ENCODE peak calls at places on chromosome 5, in four cellular contexts. M is A549; D is IMR-90; W is CD8-positive, alpha-beta T cell. A is an unnamed sample. For H3K9me3, the result is how much of the 10 kb centered on the place peaks cover.

GRCh38 chr5:108560581-108560980 is 178.7 kb upstream of the FBXL17 start:
- DNase-seq in M (no peak), D (peak), W (no peak), A (peak)

GRCh38 chr5:173310861-173311515 is 17.2 kb downstream of the STC2 start:
- DNase-seq in M (no peak), D (peak), W (no peak), A (no peak)

GRCh38 chr5:72523960-72524582 is 16.9 kb upstream of the ZNF366 start:
- DNase-seq in M (no peak), D (peak), W (no peak), A (no peak)

GRCh38 chr5:61329729-61330128 is 2.3 kb upstream of the ZSWIM6 start:
- DNase-seq in M (peak), D (peak), W (no peak), A (no peak)

GRCh38 chr5:178107889-178108288 is 5.4 kb upstream of the N4BP3 start:
- DNase-seq in M (no peak), D (no peak), W (no peak), A (no peak)

GRCh38 chr5:78586251-78586650 is 62.3 kb downstream of the LHFPL2 start:
- DNase-seq in M (no peak), D (peak), W (no peak), A (peak)

GRCh38 chr5:9009931-9010652 is 535.8 kb downstream of the SEMA5A start:
- DNase-seq in M (no peak), D (peak), W (no peak), A (no peak)

GRCh38 chr5:113345261-113345940 is 89.4 kb downstream of the TSSK1B start:
- DNase-seq in M (no peak), D (peak), W (no peak), A (no peak)

GRCh38 chr5:136235316-136235715 is 42.4 kb upstream of the SMIM32 start:
- DNase-seq in M (no peak), D (no peak), W (no peak), A (no peak)

GRCh38 chr5:54390015-54390414 is 65.5 kb upstream of the HSPB3 start:
- DNase-seq in M (peak), D (peak), W (no peak), A (peak)

GRCh38 chr5:57778528-57779175 is 296.0 kb upstream of the ACTBL2 start:
- DNase-seq in M (no peak), D (peak), W (no peak), A (no peak)

GRCh38 chr5:168314735-168315411 is 23.4 kb downstream of the WWC1 start:
- DNase-seq in M (peak), D (peak), W (no peak), A (peak)

GRCh38 chr5:168879929-168880328 is 300.8 kb upstream of the PANK3 start:
- DNase-seq in M (no peak), D (no peak), W (no peak), A (peak)

GRCh38 chr5:151665584-151665982 is 21.1 kb downstream of the SPARC start:
- DNase-seq in M (no peak), D (no peak), W (no peak), A (no peak)

GRCh38 chr5:137629646-137630045 is 106.2 kb downstream of the KLHL3 start:
- DNase-seq in M (peak), D (peak), W (no peak), A (no peak)

GRCh38 chr5:147685991-147686390 is 96.5 kb downstream of the JAKMIP2 start:
- DNase-seq in M (no peak), D (no peak), W (no peak), A (no peak)

GRCh38 chr5:51376504-51376903 is 6.7 kb upstream of the ISL1 start:
- DNase-seq in M (no peak), D (no peak), W (no peak), A (no peak)

GRCh38 chr5:73655521-73656160 is 29.6 kb downstream of the ARHGEF28 start:
- DNase-seq in M (no peak), D (no peak), W (no peak), A (no peak)

GRCh38 chr5:53265043-53265442 is 155.5 kb upstream of the MOCS2 start:
- DNase-seq in M (no peak), D (peak), W (no peak), A (no peak)

GRCh38 chr5:72121753-72122445 is 14.6 kb downstream of the MAP1B start:
- DNase-seq in M (no peak), D (no peak), W (no peak), A (no peak)

GRCh38 chr5:102666164-102666951 is 88.7 kb upstream of the PAM start:
- DNase-seq in M (no peak), D (no peak), W (no peak), A (no peak)

GRCh38 chr5:58002318-58002717 is 457.6 kb downstream of the PLK2 start:
- DNase-seq in M (no peak), D (peak), W (no peak), A (no peak)

GRCh38 chr5:167639213-167639612 is 652.2 kb upstream of the WWC1 start:
- DNase-seq in M (no peak), D (peak), W (no peak), A (no peak)

GRCh38 chr5:112534564-112534963 is 115.5 kb upstream of the EPB41L4A start:
- DNase-seq in M (no peak), D (no peak), W (no peak), A (no peak)

GRCh38 chr5:172172912-172173591 is 15.0 kb downstream of the STK10 start:
- DNase-seq in M (no peak), D (no peak), W (no peak), A (no peak)

GRCh38 chr5:172178301-172179031 is 9.6 kb downstream of the STK10 start:
- DNase-seq in M (no peak), D (no peak), W (no peak), A (no peak)

GRCh38 chr5:172177232-172177631 is 10.8 kb downstream of the STK10 start:
- DNase-seq in M (no peak), D (no peak), W (no peak), A (no peak)

GRCh38 chr5:172173771-172174170 is 14.3 kb downstream of the STK10 start:
- DNase-seq in M (no peak), D (peak), W (peak), A (peak)

DNA sequence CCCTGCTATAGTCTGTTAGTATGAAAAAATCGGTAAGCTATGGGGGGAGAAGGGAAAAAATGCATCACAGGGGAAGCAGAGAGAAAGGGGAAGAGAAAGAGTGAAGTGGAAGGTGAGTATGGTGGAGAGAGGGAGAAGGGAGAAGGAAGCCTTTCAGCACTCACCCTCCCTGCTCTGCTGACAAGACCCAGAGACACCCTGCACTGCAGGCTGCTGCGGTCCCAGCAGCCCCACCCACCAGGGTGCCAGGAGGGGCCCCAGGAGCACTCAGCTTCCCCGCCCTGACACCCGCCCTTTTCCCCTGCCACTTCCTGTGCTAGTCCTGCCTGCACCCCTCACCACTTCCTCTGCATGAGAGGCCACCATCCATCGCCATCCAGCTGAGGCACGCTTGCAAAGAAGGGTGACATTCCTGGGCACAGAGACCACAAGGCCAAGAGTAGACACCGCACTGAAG is 12.7 kb downstream of the STK10 start:
- DNase-seq in M (no peak), D (no peak), W (peak), A (no peak)
- H3K4me3 ChIP-seq in M (no peak), D (no peak), W (peak), A (no peak)

GRCh38 chr5:134006119-134006514 is 1.3 kb upstream of the VDAC1 start:
- DNase-seq in M (no peak), D (no peak), W (no peak), A (no peak)
- H3K27ac ChIP-seq in M (peak), D (peak), W (no peak), A (no peak)

GRCh38 chr5:125073090-125073489 is 326.7 kb upstream of the ZNF608 start:
- DNase-seq in M (no peak), D (no peak), W (no peak), A (no peak)
- H3K9me3 ChIP-seq in M (under half), D (under half), W (under half), A (under half)

GRCh38 chr5:143050183-143050582 is 280.0 kb downstream of the ARHGAP26 start:
- DNase-seq in M (no peak), D (no peak), W (no peak), A (no peak)
- H3K4me3 ChIP-seq in M (no peak), D (no peak), W (no peak), A (no peak)

GRCh38 chr5:174503461-174504265 is 220.7 kb upstream of the MSX2 start:
- DNase-seq in M (peak), D (peak), W (no peak), A (peak)

GRCh38 chr5:174501461-174502069 is 222.8 kb upstream of the MSX2 start:
- DNase-seq in M (no peak), D (peak), W (no peak), A (no peak)

GRCh38 chr5:174504266-174504726 is 220.1 kb upstream of the MSX2 start:
- DNase-seq in M (no peak), D (no peak), W (no peak), A (no peak)

GRCh38 chr5:174500636-174501035 is 223.7 kb upstream of the MSX2 start:
- DNase-seq in M (no peak), D (no peak), W (no peak), A (no peak)

GRCh38 chr5:174503086-174503460 is 221.3 kb upstream of the MSX2 start:
- DNase-seq in M (no peak), D (no peak), W (no peak), A (no peak)
- H3K27ac ChIP-seq in M (no peak), D (no peak), W (no peak), A (no peak)

GRCh38 chr5:166117062-166117743 is 2174.2 kb upstream of the WWC1 start:
- DNase-seq in M (no peak), D (no peak), W (no peak), A (no peak)

GRCh38 chr5:166117744-166118072 is 2173.7 kb upstream of the WWC1 start:
- DNase-seq in M (no peak), D (no peak), W (no peak), A (no peak)

GRCh38 chr5:166123698-166124097 is 2167.7 kb upstream of the WWC1 start:
- DNase-seq in M (no peak), D (no peak), W (no peak), A (no peak)

GRCh38 chr5:166119506-166119905 is 2171.9 kb upstream of the WWC1 start:
- DNase-seq in M (no peak), D (no peak), W (no peak), A (no peak)
- H3K9me3 ChIP-seq in M (under half), D (under half), W (under half), A (under half)

A was measured in SJSA1.